ENCODE peak calls at places on chromosomes 2 and 18, in five cellular contexts. K is A673, Z is ascending aorta, X is PC-9, C is neural progenitor cell. D is an unnamed sample.

GRCh38 chr2:173104156-173104555 is 28.5 kb downstream of the MAP3K20 start:
- DNase-seq in K (no peak), Z (no peak), X (no peak), C (no peak), D (no peak)

GRCh38 chr2:240864475-240864874 is 4.1 kb upstream of the AGXT start:
- DNase-seq in K (no peak), Z (no peak), X (no peak), C (no peak), D (no peak)

GRCh38 chr2:218405365-218406208 is 5.9 kb downstream of the CTDSP1 start:
- DNase-seq in K (peak; percentile 34), Z (peak; percentile 76), X (no peak), C (peak; percentile 34), D (no peak)

GRCh38 chr2:60484080-60484737 is 69.2 kb downstream of the BCL11A start:
- DNase-seq in K (no peak), Z (peak; percentile 59), X (no peak), C (peak; percentile 22), D (no peak)

GRCh38 chr2:121944072-121944829 is 188.8 kb downstream of the TSN start:
- DNase-seq in K (peak; percentile 95), Z (no peak), X (no peak), C (no peak), D (peak; percentile 39)

GRCh38 chr18:79511671-79512301 is 116.1 kb downstream of the NFATC1 start:
- DNase-seq in K (no peak), Z (peak; percentile 56), X (no peak), C (peak; percentile 31), D (no peak)

GRCh38 chr2:112768432-112768831 is 4.0 kb upstream of the CKAP2L start:
- DNase-seq in K (no peak), Z (no peak), X (no peak), C (no peak), D (peak; percentile 43)

GRCh38 chr2:230067990-230068657 is 600 bp downstream of the SLC16A14 start:
- DNase-seq in K (peak; percentile 59), Z (peak; percentile 68), X (peak; percentile 42), C (peak; percentile 79), D (no peak)

GRCh38 chr2:143428700-143429099 is 299.5 kb downstream of the ARHGAP15 start:
- DNase-seq in K (no peak), Z (no peak), X (no peak), C (no peak), D (peak; percentile 8)

GRCh38 chr2:133844214-133844892 is 276.1 kb upstream of the NCKAP5 start:
- DNase-seq in K (peak; percentile 88), Z (peak; percentile 66), X (peak; percentile 39), C (peak; percentile 86), D (no peak)

GRCh38 chr2:16538691-16539090 is 126.9 kb downstream of the CYRIA start:
- DNase-seq in K (no peak), Z (no peak), X (no peak), C (no peak), D (no peak)

GRCh38 chr2:180662555-180662954 is 317.9 kb upstream of the UBE2E3 start:
- DNase-seq in K (no peak), Z (no peak), X (no peak), C (no peak), D (no peak)

GRCh38 chr2:28904295-28904694 is 9.8 kb downstream of the WDR43 start:
- DNase-seq in K (no peak), Z (no peak), X (no peak), C (no peak), D (no peak)

DNA sequence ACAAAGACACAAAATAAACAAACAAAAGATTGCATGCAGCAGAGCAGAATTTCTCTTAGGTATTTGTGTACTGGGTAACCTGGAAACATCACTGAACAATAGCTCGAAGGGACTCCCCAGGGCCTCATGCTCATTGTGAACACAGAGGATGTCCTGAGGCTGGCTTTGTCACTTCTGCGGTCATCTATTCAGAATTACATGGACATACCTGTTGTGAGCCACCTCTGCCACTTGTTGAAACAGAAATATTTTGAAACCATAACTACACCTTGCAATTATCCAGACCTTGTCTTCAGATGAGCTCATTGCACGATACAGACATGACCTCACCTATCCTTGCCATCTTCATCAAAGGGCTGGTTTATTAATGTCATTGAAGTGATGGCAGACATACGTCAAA is 23.4 kb upstream of the CREG2 start:
- DNase-seq in K (no peak), Z (no peak), X (peak; percentile 82), C (no peak), D (no peak)
- H3K27ac ChIP-seq in K (no peak overlapping the region), Z (no peak overlapping the region), X (peak overlapping the region; percentile 62), C (no peak overlapping the region), D (no peak overlapping the region)

DNA sequence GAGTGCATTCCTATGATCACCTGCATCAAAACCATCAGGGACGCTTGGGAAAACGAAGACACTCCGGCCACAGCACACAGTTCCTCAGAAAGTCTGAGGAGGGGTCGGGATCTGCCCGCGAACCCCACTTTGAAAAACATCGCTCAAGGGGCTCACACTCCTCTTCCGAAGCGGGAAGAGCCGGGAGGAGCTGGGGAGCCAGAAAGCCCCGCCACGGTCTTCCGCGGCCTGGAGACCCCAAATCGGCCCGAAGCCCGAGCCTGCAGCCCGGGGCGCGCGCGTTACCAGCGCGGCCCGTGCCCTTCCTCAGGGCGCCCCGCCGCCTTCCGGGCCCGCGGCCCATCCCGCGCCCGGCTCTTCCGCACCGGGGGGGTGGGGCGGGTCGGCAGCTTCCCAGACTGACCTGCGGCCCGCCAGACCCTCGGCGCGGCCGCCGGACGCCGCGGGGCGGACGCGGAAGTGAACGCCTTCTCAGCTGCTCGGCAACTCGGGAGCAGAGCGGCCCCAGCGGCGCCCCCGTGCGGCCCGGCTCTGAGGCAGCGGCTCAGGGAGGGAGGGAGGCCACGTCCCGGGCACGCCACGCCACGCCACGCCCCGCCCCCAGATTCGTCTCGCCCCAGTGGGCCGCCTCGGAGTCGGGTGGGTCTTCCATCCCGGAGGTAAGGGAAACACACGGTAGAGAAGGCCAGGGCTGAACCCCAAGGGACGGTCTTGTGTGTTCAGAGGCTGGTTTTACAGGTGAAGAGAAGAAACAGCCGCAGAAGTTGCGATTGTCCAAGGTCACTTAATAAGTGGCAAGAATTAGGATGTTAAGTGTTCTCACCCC is at the start of gene KCTD18:
- DNase-seq in K (peak; percentile 89), Z (peak; percentile 94), X (peak; percentile 90), C (peak; percentile 93), D (no peak)
- H3K27ac ChIP-seq in K (peak within 1 kb of the TSS; percentile 65), Z (peak within 1 kb of the TSS; percentile 82), X (peak within 1 kb of the TSS; percentile 24), C (no peak within 1 kb of the TSS), D (peak within 1 kb of the TSS; percentile 51)

GRCh38 chr2:226669249-226669648 is 130.4 kb downstream of the IRS1 start:
- DNase-seq in K (no peak), Z (no peak), X (no peak), C (no peak), D (no peak)

GRCh38 chr2:226669905-226670304 is 129.7 kb downstream of the IRS1 start:
- DNase-seq in K (no peak), Z (no peak), X (no peak), C (no peak), D (no peak)

GRCh38 chr2:226674123-226674522 is 125.5 kb downstream of the IRS1 start:
- DNase-seq in K (no peak), Z (no peak), X (no peak), C (no peak), D (no peak)

GRCh38 chr2:226673314-226673723 is 126.3 kb downstream of the IRS1 start:
- DNase-seq in K (peak; percentile 63), Z (peak; percentile 68), X (peak; percentile 92), C (no peak), D (peak; percentile 70)

DNA sequence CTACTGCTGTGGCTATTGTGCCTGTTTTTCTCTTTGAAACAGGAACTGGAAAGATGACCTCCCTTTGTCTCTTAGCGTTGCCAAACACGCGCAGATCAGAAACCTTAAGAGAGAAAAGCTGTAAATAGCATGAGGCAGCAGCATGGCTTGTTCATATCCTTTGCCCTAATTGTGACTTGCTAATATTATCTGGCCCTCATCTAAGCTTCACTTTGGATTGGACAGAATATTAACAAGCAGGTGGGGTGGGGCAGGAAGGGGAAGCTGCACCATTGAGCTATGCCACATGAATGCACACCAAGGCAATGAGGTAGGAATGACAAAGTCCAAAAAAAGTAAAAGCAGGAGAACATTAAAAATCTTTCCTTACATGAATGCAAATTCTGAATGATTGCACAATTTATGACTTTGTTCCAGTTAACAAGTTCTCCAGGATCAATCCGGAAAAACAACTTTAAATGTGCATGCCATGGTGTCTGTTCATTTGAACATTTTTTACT is 128.4 kb downstream of the IRS1 start:
- DNase-seq in K (no peak), Z (no peak), X (no peak), C (peak; percentile 10), D (no peak)
- H3K27ac ChIP-seq in K (no peak overlapping the region), Z (no peak overlapping the region), X (no peak overlapping the region), C (no peak overlapping the region), D (peak overlapping the region; percentile 47)

GRCh38 chr18:54357082-54357659 is 487 bp downstream of the STARD6 start:
- DNase-seq in K (no peak), Z (no peak), X (no peak), C (no peak), D (no peak)
- H3K27ac ChIP-seq in K (peak overlapping the region; percentile 70), Z (peak overlapping the region; percentile 33), X (no peak overlapping the region), C (no peak overlapping the region), D (peak overlapping the region; percentile 48)

GRCh38 chr2:159226608-159227007 is 59.9 kb downstream of the WDSUB1 start:
- DNase-seq in K (no peak), Z (no peak), X (no peak), C (no peak), D (no peak)

GRCh38 chr2:159224061-159224813 is 62.3 kb downstream of the WDSUB1 start:
- DNase-seq in K (no peak), Z (no peak), X (no peak), C (no peak), D (no peak)

GRCh38 chr2:159227467-159227866 is 59.0 kb downstream of the WDSUB1 start:
- DNase-seq in K (no peak), Z (no peak), X (no peak), C (no peak), D (no peak)

GRCh38 chr2:159226059-159226461 is 60.4 kb downstream of the WDSUB1 start:
- DNase-seq in K (no peak), Z (no peak), X (peak; percentile 44), C (no peak), D (peak; percentile 27)

DNA sequence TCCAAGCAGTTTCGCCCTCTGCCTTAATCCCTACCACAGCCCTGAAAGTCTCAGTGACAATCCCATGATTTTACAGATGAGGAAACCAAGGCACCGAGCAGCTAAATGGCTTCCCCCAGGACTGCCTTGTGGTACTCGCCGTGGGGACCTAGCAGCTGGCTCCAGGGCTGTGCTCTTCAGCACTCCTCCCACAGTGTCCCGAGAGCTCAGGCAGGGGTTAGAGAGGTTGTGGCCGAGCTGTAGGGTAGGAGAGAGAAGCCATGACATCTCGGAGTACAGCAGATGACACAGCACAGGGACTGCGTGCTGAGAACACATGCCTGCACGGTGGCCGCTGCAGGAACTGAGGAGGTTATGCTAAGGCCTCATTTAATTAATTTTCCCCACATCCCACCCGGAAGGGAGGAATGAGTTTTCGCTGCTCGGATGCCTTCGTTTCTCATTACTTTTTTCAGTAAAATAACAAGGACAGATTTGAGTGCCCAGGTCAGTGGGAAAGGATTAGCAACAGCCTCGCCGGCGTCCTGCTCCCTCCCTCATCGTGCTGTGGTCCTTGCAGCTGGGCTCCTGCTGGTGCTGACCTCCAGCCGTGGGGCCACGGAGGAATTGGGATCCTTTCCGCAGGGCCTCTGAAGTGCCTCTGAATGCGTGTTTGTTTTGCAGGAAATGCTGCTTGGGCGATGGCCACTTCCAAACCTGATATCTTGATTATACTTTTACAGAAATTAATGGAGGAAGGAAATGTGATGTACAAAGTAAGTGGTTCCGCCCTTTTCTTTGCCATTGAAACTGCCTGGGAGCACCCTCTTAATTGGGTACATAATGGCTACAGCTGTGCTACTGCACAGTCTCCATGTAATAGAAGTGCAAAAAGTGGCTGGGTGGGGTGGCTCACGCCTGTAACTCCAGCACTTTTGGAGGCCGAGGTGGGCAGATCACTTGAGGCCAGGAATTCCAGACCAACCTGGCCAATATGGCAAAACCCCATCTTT is 61.2 kb downstream of the WDSUB1 start:
- DNase-seq in K (no peak), Z (no peak), X (no peak), C (peak; percentile 31), D (no peak)
- H3K27ac ChIP-seq in K (no peak overlapping the region), Z (peak overlapping the region; percentile 23), X (no peak overlapping the region), C (no peak overlapping the region), D (peak overlapping the region; percentile 74)